ENCODE peak calls at places on chromosomes 7 and 10, in five cellular contexts. One of them, this sample, is unnamed.

GRCh38 chr10:59968705-59969104 is 62.3 kb upstream of the CCDC6 start:
- DNase-seq in A549: no peak
- DNase-seq in NB4: no peak
- DNase-seq in endothelial cell of umbilical vein: no peak
- DNase-seq in HepG2: no peak
- DNase-seq in this sample: no peak

GRCh38 chr7:4103352-4104091 is 578.6 kb upstream of the FOXK1 start:
- DNase-seq in A549: peak
- DNase-seq in NB4: peak
- DNase-seq in endothelial cell of umbilical vein: peak
- DNase-seq in HepG2: peak
- DNase-seq in this sample: peak

GRCh38 chr10:109977382-109977806 is 30.4 kb upstream of the ADD3 start:
- DNase-seq in A549: no peak
- DNase-seq in NB4: no peak
- DNase-seq in endothelial cell of umbilical vein: no peak
- DNase-seq in HepG2: peak
- DNase-seq in this sample: no peak

GRCh38 chr7:37332218-37333016 is 116.2 kb downstream of the ELMO1 start:
- DNase-seq in A549: no peak
- DNase-seq in NB4: no peak
- DNase-seq in endothelial cell of umbilical vein: peak
- DNase-seq in HepG2: no peak
- DNase-seq in this sample: no peak

GRCh38 chr10:101218423-101219136 is 10.7 kb downstream of the LBX1 start:
- DNase-seq in A549: no peak
- DNase-seq in NB4: no peak
- DNase-seq in endothelial cell of umbilical vein: no peak
- DNase-seq in HepG2: no peak
- DNase-seq in this sample: no peak

GRCh38 chr10:91668935-91669334 is 36.1 kb upstream of the PPP1R3C start:
- DNase-seq in A549: no peak
- DNase-seq in NB4: no peak
- DNase-seq in endothelial cell of umbilical vein: no peak
- DNase-seq in HepG2: no peak
- DNase-seq in this sample: no peak

GRCh38 chr7:80826520-80827237 is 92.2 kb downstream of the SEMA3C start:
- DNase-seq in A549: no peak
- DNase-seq in NB4: no peak
- DNase-seq in endothelial cell of umbilical vein: no peak
- DNase-seq in HepG2: no peak
- DNase-seq in this sample: no peak

GRCh38 chr7:129010075-129010474 is 44.8 kb downstream of the TNPO3 start:
- DNase-seq in A549: no peak
- DNase-seq in NB4: no peak
- DNase-seq in endothelial cell of umbilical vein: no peak
- DNase-seq in HepG2: no peak
- DNase-seq in this sample: no peak

GRCh38 chr7:141045126-141045841 is 28.6 kb upstream of the TMEM178B start:
- DNase-seq in A549: no peak
- DNase-seq in NB4: no peak
- DNase-seq in endothelial cell of umbilical vein: no peak
- DNase-seq in HepG2: no peak
- DNase-seq in this sample: no peak

GRCh38 chr10:22764639-22765038 is 50.3 kb upstream of the PIP4K2A start:
- DNase-seq in A549: no peak
- DNase-seq in NB4: no peak
- DNase-seq in endothelial cell of umbilical vein: no peak
- DNase-seq in HepG2: no peak
- DNase-seq in this sample: no peak

GRCh38 chr7:95420996-95421846 is 13.6 kb downstream of the PON2 start:
- DNase-seq in A549: no peak
- DNase-seq in NB4: no peak
- DNase-seq in endothelial cell of umbilical vein: no peak
- DNase-seq in HepG2: no peak
- DNase-seq in this sample: no peak

GRCh38 chr7:42180806-42181205 is 56.2 kb downstream of the GLI3 start:
- DNase-seq in A549: no peak
- DNase-seq in NB4: no peak
- DNase-seq in endothelial cell of umbilical vein: no peak
- DNase-seq in HepG2: no peak
- DNase-seq in this sample: no peak

GRCh38 chr7:154914580-154915380 is 88.1 kb downstream of the PAXIP1 start:
- DNase-seq in A549: no peak
- DNase-seq in NB4: peak
- DNase-seq in endothelial cell of umbilical vein: no peak
- DNase-seq in HepG2: no peak
- DNase-seq in this sample: no peak

GRCh38 chr10:77801474-77802238 is 124.9 kb downstream of the DLG5 start:
- DNase-seq in A549: no peak
- DNase-seq in NB4: peak
- DNase-seq in endothelial cell of umbilical vein: no peak
- DNase-seq in HepG2: no peak
- DNase-seq in this sample: no peak

DNA sequence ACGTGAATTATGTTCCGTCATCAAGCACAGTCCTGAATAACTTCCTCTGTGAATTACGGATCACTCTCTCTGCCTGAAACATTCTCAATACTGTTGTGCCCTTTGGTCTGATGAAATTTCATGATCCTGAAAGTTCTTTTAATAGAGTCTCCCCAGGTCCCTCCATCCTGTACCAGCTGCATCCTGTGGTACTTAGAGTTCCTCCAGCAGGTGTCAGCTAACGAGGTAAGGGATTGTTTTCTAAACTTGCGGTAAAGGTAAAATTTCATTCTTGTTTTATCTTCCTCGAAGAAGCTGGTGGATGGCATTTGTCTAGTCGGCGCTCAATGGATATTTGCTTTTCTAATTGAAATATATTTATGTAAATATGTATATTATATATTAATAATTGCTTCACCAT is 393.6 kb upstream of the ADARB2 start:
- DNase-seq in A549: no peak
- DNase-seq in NB4: no peak
- DNase-seq in endothelial cell of umbilical vein: no peak
- DNase-seq in HepG2: no peak
- DNase-seq in this sample: no peak
- TF ChIP-seq MYC in A549: no peak
- TF ChIP-seq MYC in NB4: no peak
- TF ChIP-seq MYC in endothelial cell of umbilical vein: no peak
- TF ChIP-seq MYC in HepG2: no peak
- TF ChIP-seq MYC in this sample: no peak

GRCh38 chr7:77542895-77543294 is 5.8 kb downstream of the PTPN12 start:
- DNase-seq in A549: no peak
- DNase-seq in NB4: no peak
- DNase-seq in endothelial cell of umbilical vein: no peak
- DNase-seq in HepG2: no peak
- DNase-seq in this sample: no peak
- TF ChIP-seq MYC in A549: no peak
- TF ChIP-seq MYC in NB4: no peak
- TF ChIP-seq MYC in endothelial cell of umbilical vein: no peak
- TF ChIP-seq MYC in HepG2: no peak
- TF ChIP-seq MYC in this sample: no peak

GRCh38 chr7:381211-382117 is 91.5 kb downstream of the FOXL3 start:
- DNase-seq in A549: no peak
- DNase-seq in NB4: no peak
- DNase-seq in endothelial cell of umbilical vein: no peak
- DNase-seq in HepG2: no peak
- DNase-seq in this sample: no peak
- TF ChIP-seq MYC in A549: no peak
- TF ChIP-seq MYC in NB4: no peak
- TF ChIP-seq MYC in endothelial cell of umbilical vein: no peak
- TF ChIP-seq MYC in HepG2: no peak
- TF ChIP-seq MYC in this sample: no peak

GRCh38 chr10:50512214-50512595 is 111.6 kb downstream of the SGMS1 start:
- DNase-seq in A549: no peak
- DNase-seq in NB4: no peak
- DNase-seq in endothelial cell of umbilical vein: no peak
- DNase-seq in HepG2: no peak
- DNase-seq in this sample: no peak
- TF ChIP-seq MYC in A549: no peak
- TF ChIP-seq MYC in NB4: no peak
- TF ChIP-seq MYC in endothelial cell of umbilical vein: no peak
- TF ChIP-seq MYC in HepG2: no peak
- TF ChIP-seq MYC in this sample: no peak

GRCh38 chr7:13988011-13988410 is 1.5 kb downstream of the ETV1 start:
- DNase-seq in A549: no peak
- DNase-seq in NB4: no peak
- DNase-seq in endothelial cell of umbilical vein: peak
- DNase-seq in HepG2: no peak
- DNase-seq in this sample: no peak
- TF ChIP-seq MYC in A549: no peak
- TF ChIP-seq MYC in NB4: no peak
- TF ChIP-seq MYC in endothelial cell of umbilical vein: no peak
- TF ChIP-seq MYC in HepG2: no peak
- TF ChIP-seq MYC in this sample: peak

GRCh38 chr10:54722075-54722474 is 79.0 kb downstream of the PCDH15 start:
- DNase-seq in A549: no peak
- DNase-seq in NB4: no peak
- DNase-seq in endothelial cell of umbilical vein: no peak
- DNase-seq in HepG2: no peak
- DNase-seq in this sample: no peak
- TF ChIP-seq MYC in A549: no peak
- TF ChIP-seq MYC in NB4: no peak
- TF ChIP-seq MYC in endothelial cell of umbilical vein: no peak
- TF ChIP-seq MYC in HepG2: no peak
- TF ChIP-seq MYC in this sample: no peak

DNA sequence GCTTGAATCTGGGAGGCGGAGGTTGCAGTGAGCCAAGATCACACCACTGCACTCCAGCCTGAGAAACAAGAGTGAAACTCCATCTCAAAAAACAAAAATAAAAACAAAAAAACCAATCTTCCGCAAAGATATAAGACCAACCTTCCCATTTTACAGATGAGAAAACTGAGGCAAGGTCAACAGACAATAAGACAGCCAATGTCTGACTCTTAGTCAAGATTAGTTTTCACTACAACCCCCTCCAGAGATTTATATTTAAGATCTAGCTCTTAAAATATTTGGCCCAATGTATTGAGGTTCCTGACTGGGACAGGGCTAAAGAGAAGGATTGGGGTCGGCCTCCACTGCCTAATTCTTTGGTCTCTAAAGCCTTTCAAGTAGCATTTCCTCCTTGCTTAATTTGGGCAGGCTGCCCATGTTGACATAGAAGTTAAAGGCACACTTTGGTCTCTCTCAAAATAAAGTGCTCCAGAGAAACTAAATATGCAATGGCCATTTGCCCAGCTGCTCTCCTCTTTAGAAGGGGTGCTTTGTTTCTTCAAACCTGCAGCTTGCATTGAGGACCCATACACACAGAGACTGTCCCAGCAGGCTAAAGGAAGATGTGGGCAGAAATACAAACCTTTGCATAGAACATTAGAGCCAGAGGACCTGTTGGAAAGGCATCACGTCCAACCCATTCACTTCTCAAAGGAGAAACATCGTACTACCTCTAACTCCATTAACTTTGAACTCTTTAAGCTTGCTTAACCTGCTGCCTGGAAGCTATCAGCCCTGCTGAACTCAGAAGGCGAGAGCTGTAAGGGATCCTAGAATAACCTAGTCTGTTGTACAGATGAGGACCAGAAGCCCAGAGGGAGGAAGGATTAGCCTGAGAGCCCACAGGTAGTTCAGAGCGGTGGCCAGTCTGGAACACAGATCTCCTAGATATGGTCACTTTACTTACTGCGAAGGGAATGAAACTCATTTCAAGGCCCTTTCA is 3.9 kb downstream of the TECTB start:
- DNase-seq in A549: no peak
- DNase-seq in NB4: no peak
- DNase-seq in endothelial cell of umbilical vein: no peak
- DNase-seq in HepG2: peak
- DNase-seq in this sample: no peak
- TF ChIP-seq MYC in A549: no peak
- TF ChIP-seq MYC in NB4: no peak
- TF ChIP-seq MYC in endothelial cell of umbilical vein: no peak
- TF ChIP-seq MYC in HepG2: no peak
- TF ChIP-seq MYC in this sample: no peak

GRCh38 chr10:7776777-7777176 is 11.0 kb downstream of the KIN start:
- DNase-seq in A549: no peak
- DNase-seq in NB4: no peak
- DNase-seq in endothelial cell of umbilical vein: no peak
- DNase-seq in HepG2: no peak
- DNase-seq in this sample: no peak

GRCh38 chr10:7768417-7768816 is 19.4 kb downstream of the KIN start:
- DNase-seq in A549: no peak
- DNase-seq in NB4: no peak
- DNase-seq in endothelial cell of umbilical vein: no peak
- DNase-seq in HepG2: no peak
- DNase-seq in this sample: no peak

GRCh38 chr10:7773845-7774801 is 13.7 kb downstream of the KIN start:
- DNase-seq in A549: no peak
- DNase-seq in NB4: no peak
- DNase-seq in endothelial cell of umbilical vein: peak
- DNase-seq in HepG2: no peak
- DNase-seq in this sample: no peak
- TF ChIP-seq MYC in A549: no peak
- TF ChIP-seq MYC in NB4: no peak
- TF ChIP-seq MYC in endothelial cell of umbilical vein: no peak
- TF ChIP-seq MYC in HepG2: no peak
- TF ChIP-seq MYC in this sample: no peak

DNA sequence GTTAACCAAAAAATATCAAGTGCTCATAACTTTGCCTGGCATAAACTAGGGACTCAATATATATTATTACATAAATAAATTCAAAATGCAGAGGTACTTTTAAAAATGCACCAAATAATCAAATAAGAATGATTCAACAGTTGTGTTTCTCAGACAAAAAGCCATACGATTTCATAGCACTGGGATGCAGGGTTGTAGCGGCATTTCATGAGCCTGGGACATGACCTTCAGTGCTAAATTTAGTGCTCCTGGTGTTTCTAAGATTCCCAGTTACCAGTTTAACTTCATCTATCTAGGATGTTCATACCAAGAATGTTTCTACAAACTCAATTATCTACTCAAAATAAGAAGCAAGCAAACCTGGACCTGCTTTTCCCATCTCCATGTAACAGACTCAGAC is 4.0 kb downstream of the JAZF1 start:
- DNase-seq in A549: no peak
- DNase-seq in NB4: no peak
- DNase-seq in endothelial cell of umbilical vein: no peak
- DNase-seq in HepG2: no peak
- DNase-seq in this sample: no peak
- TF ChIP-seq MYC in A549: no peak
- TF ChIP-seq MYC in NB4: no peak
- TF ChIP-seq MYC in endothelial cell of umbilical vein: no peak
- TF ChIP-seq MYC in HepG2: no peak
- TF ChIP-seq MYC in this sample: no peak